ENCODE peak calls at places on chromosome 7, in six cellular contexts. G is uterus, P is transverse colon, N is tibial nerve, T is A549, X is adrenal gland. U is an unnamed sample.

GRCh38 chr7:70393956-70394355 is 738.0 kb upstream of the GALNT17 start:
- DNase-seq in G (no peak), P (no peak), N (no peak), T (no peak), X (no peak), U (no peak)

GRCh38 chr7:64886956-64887545 is 16.0 kb upstream of the ZNF273 start:
- DNase-seq in G (peak), P (no peak), N (no peak), T (no peak), X (no peak), U (no peak)

GRCh38 chr7:21603972-21604749 is 61.3 kb downstream of the DNAH11 start:
- DNase-seq in G (no peak), P (no peak), N (no peak), T (no peak), X (no peak), U (no peak)

GRCh38 chr7:54978364-54979116 is 40.3 kb upstream of the EGFR start:
- DNase-seq in G (no peak), P (no peak), N (no peak), T (no peak), X (no peak), U (no peak)

GRCh38 chr7:90445633-90446032 is 23.8 kb upstream of the PTTG1IP2 start:
- DNase-seq in G (no peak), P (no peak), N (no peak), T (no peak), X (no peak), U (no peak)

GRCh38 chr7:16982640-16983103 is 100.9 kb upstream of the AGR3 start:
- DNase-seq in G (no peak), P (peak), N (no peak), T (peak), X (peak), U (peak)

GRCh38 chr7:65800890-65801341 is 72.0 kb upstream of the VKORC1L1 start:
- DNase-seq in G (no peak), P (no peak), N (no peak), T (no peak), X (no peak), U (no peak)

GRCh38 chr7:105773030-105773460 is 103.4 kb downstream of the ATXN7L1 start:
- DNase-seq in G (no peak), P (no peak), N (no peak), T (no peak), X (no peak), U (no peak)

GRCh38 chr7:144416341-144416740 is 12.8 kb upstream of the NOBOX start:
- DNase-seq in G (no peak), P (no peak), N (no peak), T (no peak), X (no peak), U (no peak)

GRCh38 chr7:92681633-92682032 is 91.4 kb upstream of the FAM133B start:
- DNase-seq in G (no peak), P (no peak), N (no peak), T (no peak), X (no peak), U (no peak)

GRCh38 chr7:127514499-127514898 is 70.9 kb downstream of the GCC1 start:
- DNase-seq in G (no peak), P (no peak), N (no peak), T (peak), X (no peak), U (no peak)

GRCh38 chr7:11346312-11346711 is 372.6 kb downstream of the PHF14 start:
- DNase-seq in G (no peak), P (no peak), N (no peak), T (no peak), X (no peak), U (peak)

GRCh38 chr7:76505168-76506080 is 4.9 kb upstream of the UPK3B start:
- DNase-seq in G (no peak), P (no peak), N (no peak), T (no peak), X (no peak), U (no peak)

GRCh38 chr7:116284390-116284789 is 74.1 kb downstream of the TES start:
- DNase-seq in G (no peak), P (no peak), N (no peak), T (no peak), X (no peak), U (no peak)

GRCh38 chr7:36763084-36763807 is 39.0 kb upstream of the AOAH start:
- DNase-seq in G (no peak), P (no peak), N (no peak), T (peak), X (no peak), U (no peak)

GRCh38 chr7:116710764-116711452 is 38.9 kb downstream of the MET start:
- DNase-seq in G (no peak), P (no peak), N (no peak), T (peak), X (no peak), U (no peak)

GRCh38 chr7:17498230-17498629 is 199.8 kb downstream of the AHR start:
- DNase-seq in G (no peak), P (no peak), N (no peak), T (no peak), X (no peak), U (no peak)

GRCh38 chr7:20340839-20341238 is 10.1 kb downstream of the ITGB8 start:
- DNase-seq in G (no peak), P (peak), N (no peak), T (no peak), X (no peak), U (no peak)

GRCh38 chr7:55144333-55144954 is 125.6 kb downstream of the EGFR start:
- DNase-seq in G (no peak), P (no peak), N (no peak), T (no peak), X (no peak), U (peak)

GRCh38 chr7:2087744-2088143 is 145.0 kb downstream of the MAD1L1 start:
- DNase-seq in G (no peak), P (no peak), N (no peak), T (no peak), X (no peak), U (no peak)

GRCh38 chr7:117251687-117252086 is 71.2 kb downstream of the WNT2 start:
- DNase-seq in G (no peak), P (no peak), N (no peak), T (no peak), X (no peak), U (no peak)

GRCh38 chr7:158073845-158074840 is 513.5 kb downstream of the PTPRN2 start:
- DNase-seq in G (no peak), P (no peak), N (no peak), T (no peak), X (no peak), U (no peak)

GRCh38 chr7:2203551-2204300 is 29.0 kb downstream of the MAD1L1 start:
- DNase-seq in G (peak), P (no peak), N (no peak), T (no peak), X (peak), U (no peak)

GRCh38 chr7:701086-701671 is 25.3 kb upstream of the DNAAF5 start:
- DNase-seq in G (no peak), P (no peak), N (no peak), T (no peak), X (no peak), U (no peak)

GRCh38 chr7:47886412-47886811 is 61.9 kb downstream of the PKD1L1 start:
- DNase-seq in G (no peak), P (no peak), N (no peak), T (no peak), X (no peak), U (no peak)

GRCh38 chr7:79453558-79454324 is at the start of gene MAGI2:
- DNase-seq in G (peak), P (peak), N (peak), T (peak), X (peak), U (peak)

DNA sequence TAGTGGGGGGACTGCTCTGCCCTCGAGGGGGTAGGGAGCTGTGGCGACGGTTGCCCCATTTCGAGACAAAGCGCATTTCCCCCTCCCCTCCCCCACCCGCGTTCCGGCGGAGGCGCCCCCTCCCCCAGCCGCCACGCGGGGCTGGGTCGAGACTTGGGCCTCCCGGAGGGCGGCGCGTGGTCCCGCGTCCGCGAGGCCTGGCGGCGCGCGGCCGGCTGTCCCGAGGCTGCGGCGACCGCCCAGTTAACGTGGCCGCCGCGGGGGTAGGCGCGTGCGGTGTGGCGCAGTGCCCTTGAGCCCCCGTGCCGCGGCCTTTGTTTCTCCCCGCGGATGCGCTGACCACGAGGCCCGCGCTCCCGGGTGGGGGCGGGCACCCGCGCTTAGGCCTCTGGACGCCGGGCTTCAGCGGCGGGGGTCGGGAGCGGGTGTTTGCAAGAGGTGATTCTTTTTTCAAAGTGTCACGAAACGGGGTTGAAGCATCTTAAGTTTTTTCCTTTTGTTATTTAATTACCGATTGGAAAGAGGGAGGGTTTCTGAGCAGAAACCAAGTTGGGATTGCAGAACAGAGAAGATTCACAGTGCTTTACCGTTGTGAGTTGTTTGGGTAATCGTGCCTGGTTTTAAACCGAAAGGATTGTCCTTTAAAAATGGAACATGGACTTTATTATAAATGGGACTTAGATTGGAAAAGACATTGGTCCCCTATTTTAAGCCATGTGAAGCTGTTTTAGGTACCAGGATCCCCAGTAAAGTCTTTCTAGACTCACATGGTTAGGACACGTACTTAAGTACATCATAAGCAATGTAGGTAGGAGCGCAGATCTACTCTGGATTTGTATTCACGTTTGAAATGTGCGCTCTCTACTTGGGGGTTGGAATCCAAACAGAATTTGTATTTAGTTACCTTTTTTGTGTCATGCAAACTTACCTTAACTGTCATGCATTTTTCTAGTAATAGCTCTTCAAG is 757 bp downstream of the CBX3 start:
- DNase-seq in G (peak), P (peak), N (peak), T (peak), X (peak), U (peak)
- TF ChIP-seq POLR2A in G (no peak), P (no peak), N (no peak), T (peak), X (peak), U (no peak)

GRCh38 chr7:93921607-93922446 is at the start of gene GNG11:
- DNase-seq in G (peak), P (peak), N (peak), T (peak), X (peak), U (peak)
- TF ChIP-seq POLR2A in G (peak), P (no peak), N (no peak), T (peak), X (peak), U (no peak)

DNA sequence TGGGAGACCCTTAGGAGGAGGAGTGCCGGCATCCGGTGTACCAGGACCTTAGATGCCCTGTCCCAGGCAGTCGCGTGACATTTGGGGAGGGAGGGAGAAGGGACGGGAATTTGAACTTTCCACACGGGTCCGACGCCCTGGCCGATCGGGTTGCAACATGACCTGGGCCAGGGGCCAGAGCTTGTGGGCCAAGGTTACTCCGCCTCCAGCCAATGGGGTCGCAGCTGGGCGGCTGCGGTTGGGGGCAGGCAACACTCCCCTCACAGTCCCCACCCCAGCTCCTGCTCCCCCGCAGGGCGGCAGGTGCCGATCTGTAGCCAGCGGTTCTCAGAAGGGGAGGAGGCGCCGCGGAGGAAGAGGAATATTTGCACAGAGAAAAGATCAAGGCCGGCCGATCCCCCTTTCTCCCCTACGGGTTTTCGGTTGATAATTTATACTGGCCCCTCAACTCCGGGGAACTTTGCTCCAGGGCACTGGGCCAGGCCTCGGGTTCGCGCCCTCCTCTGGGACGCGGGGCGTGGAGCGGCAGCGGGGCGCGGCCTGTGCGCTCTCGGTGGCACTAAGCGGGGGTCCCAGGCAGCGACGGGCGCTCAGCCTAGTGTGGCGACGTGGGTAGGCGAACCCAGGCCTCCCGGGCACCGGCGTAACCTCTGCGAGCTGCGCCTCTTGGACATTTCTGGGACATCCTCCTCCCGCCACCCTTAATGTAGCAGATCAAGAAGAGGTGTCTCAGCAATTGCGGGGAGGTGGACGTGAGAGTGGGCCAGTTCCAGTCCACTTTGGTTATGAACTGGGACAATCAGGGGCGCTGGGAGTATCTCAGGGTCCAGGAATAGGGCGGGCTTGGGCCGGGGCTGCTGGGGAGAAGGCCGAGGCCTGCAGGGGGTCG is 1.2 kb downstream of the MLXIPL start:
- DNase-seq in G (no peak), P (peak), N (no peak), T (no peak), X (peak), U (no peak)
- TF ChIP-seq POLR2A in G (no peak), P (no peak), N (no peak), T (no peak), X (peak), U (no peak)

DNA sequence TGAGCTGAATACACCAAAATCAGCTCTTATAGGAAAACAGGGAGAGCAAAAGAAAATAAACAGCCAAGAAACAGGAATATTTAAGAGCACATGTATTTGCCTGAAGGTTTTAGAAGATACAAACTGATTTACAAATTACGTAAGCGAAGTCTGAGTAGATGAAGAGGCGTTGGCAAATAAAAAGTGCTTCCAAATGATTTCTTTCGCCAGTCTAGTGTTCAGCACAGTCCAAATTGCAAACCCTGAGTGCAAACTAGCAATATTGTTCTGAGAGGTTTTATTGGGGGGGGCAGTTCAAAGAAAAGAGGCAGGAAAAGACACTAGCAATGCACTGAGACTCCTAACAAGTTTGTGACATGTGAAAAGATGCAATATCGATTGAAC is 8.1 kb downstream of the PRKAG2 start:
- DNase-seq in G (no peak), P (no peak), N (no peak), T (no peak), X (no peak), U (no peak)
- TF ChIP-seq POLR2A in G (no peak), P (no peak), N (no peak), T (no peak), X (no peak), U (no peak)

GRCh38 chr7:44490351-44491200 is at the start of gene NUDCD3:
- DNase-seq in G (peak), P (peak), N (peak), T (peak), X (peak), U (peak)
- TF ChIP-seq POLR2A in G (no peak), P (peak), N (peak), T (peak), X (peak), U (peak)

DNA sequence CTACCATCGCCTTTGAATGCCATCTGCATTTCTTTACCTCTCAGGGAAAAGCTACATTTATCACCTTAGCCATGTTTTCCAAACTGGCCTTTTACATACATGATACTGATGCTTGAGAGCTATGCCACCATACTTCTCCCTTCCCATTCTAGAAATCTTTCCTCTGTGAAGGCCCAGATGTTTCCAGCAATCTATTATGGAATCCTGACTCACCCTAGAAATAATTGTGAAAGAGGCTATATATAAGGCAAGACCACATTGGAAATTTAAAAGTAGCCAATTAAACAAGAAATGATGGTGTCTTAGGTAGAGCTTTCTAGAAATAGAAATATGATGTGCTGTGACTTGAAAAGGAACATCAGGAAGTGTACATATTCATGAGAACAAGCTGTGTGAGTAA is 389.7 kb downstream of the INHBA start:
- DNase-seq in G (no peak), P (no peak), N (no peak), T (no peak), X (no peak), U (no peak)
- TF ChIP-seq POLR2A in G (no peak), P (no peak), N (no peak), T (no peak), X (no peak), U (no peak)

U was measured in erythroblast.